ENCODE peak calls at places on chromosomes 5 and 9, in five cellular contexts. One of them, this sample, is unnamed.

GRCh38 chr5:146060221-146060585 is 45.2 kb downstream of the PLAC8L1 start:
- DNase-seq in HepG2: no peak
- DNase-seq in K562: no peak
- DNase-seq in GM23338: no peak
- DNase-seq in GM12878: no peak
- DNase-seq in this sample: no peak

GRCh38 chr9:123928471-123929176 is 1.3 kb downstream of the DENND1A start:
- DNase-seq in HepG2: no peak
- DNase-seq in GM23338: no peak
- DNase-seq in GM12878: no peak
- DNase-seq in K562: peak
- DNase-seq in this sample: no peak

GRCh38 chr5:139061856-139062255 is 136.3 kb downstream of the SIL1 start:
- DNase-seq in K562: no peak
- DNase-seq in HepG2: no peak
- DNase-seq in GM12878: no peak
- DNase-seq in GM23338: peak
- DNase-seq in this sample: no peak

GRCh38 chr5:9013147-9013546 is 532.7 kb downstream of the SEMA5A start:
- DNase-seq in K562: no peak
- DNase-seq in HepG2: no peak
- DNase-seq in GM23338: no peak
- DNase-seq in GM12878: no peak
- DNase-seq in this sample: no peak

GRCh38 chr9:86768020-86768419 is 179.3 kb downstream of the GAS1 start:
- DNase-seq in K562: no peak
- DNase-seq in GM12878: no peak
- DNase-seq in GM23338: no peak
- DNase-seq in HepG2: no peak
- DNase-seq in this sample: no peak

GRCh38 chr9:69325409-69326212 is 596 bp downstream of the ENTREP1 start:
- DNase-seq in HepG2: no peak
- DNase-seq in GM23338: peak
- DNase-seq in K562: no peak
- DNase-seq in GM12878: no peak
- DNase-seq in this sample: peak

GRCh38 chr9:4301971-4302427 is 2.1 kb upstream of the GLIS3 start:
- DNase-seq in GM12878: no peak
- DNase-seq in GM23338: no peak
- DNase-seq in K562: no peak
- DNase-seq in HepG2: no peak
- DNase-seq in this sample: peak

GRCh38 chr5:39447968-39448367 is 23.2 kb upstream of the DAB2 start:
- DNase-seq in GM12878: no peak
- DNase-seq in K562: no peak
- DNase-seq in GM23338: no peak
- DNase-seq in HepG2: peak
- DNase-seq in this sample: peak

GRCh38 chr9:121268598-121269029 is 652 bp downstream of the GSN start:
- DNase-seq in GM12878: no peak
- DNase-seq in K562: no peak
- DNase-seq in GM23338: no peak
- DNase-seq in HepG2: no peak
- DNase-seq in this sample: no peak

GRCh38 chr5:59287884-59288283 is 605.6 kb downstream of the PDE4D start:
- DNase-seq in HepG2: peak
- DNase-seq in GM12878: no peak
- DNase-seq in GM23338: no peak
- DNase-seq in K562: no peak
- DNase-seq in this sample: no peak

GRCh38 chr5:33785571-33785970 is 106.2 kb downstream of the ADAMTS12 start:
- DNase-seq in K562: no peak
- DNase-seq in GM12878: no peak
- DNase-seq in GM23338: no peak
- DNase-seq in HepG2: no peak
- DNase-seq in this sample: no peak

GRCh38 chr5:181181650-181182565 is 23.1 kb downstream of the TRIM7 start:
- DNase-seq in GM23338: peak
- DNase-seq in HepG2: peak
- DNase-seq in GM12878: no peak
- DNase-seq in K562: no peak
- DNase-seq in this sample: peak

GRCh38 chr9:131738838-131739191 is 1.1 kb downstream of the RAPGEF1 start:
- DNase-seq in HepG2: no peak
- DNase-seq in GM23338: peak
- DNase-seq in K562: no peak
- DNase-seq in GM12878: no peak
- DNase-seq in this sample: no peak

GRCh38 chr9:69495331-69495730 is 170.3 kb downstream of the ENTREP1 start:
- DNase-seq in HepG2: no peak
- DNase-seq in K562: no peak
- DNase-seq in GM23338: no peak
- DNase-seq in GM12878: no peak
- DNase-seq in this sample: no peak

GRCh38 chr5:10563940-10564837 is at the start of gene ANKRD33B:
- DNase-seq in GM23338: peak
- DNase-seq in GM12878: no peak
- DNase-seq in HepG2: peak
- DNase-seq in K562: peak
- DNase-seq in this sample: peak

GRCh38 chr5:1312206-1312605 is 17.3 kb upstream of the TERT start:
- DNase-seq in HepG2: no peak
- DNase-seq in GM23338: no peak
- DNase-seq in GM12878: no peak
- DNase-seq in K562: no peak
- DNase-seq in this sample: no peak

GRCh38 chr5:170181902-170182301 is 50.9 kb upstream of the C5orf58 start:
- DNase-seq in GM12878: no peak
- DNase-seq in GM23338: no peak
- DNase-seq in HepG2: no peak
- DNase-seq in K562: no peak
- DNase-seq in this sample: no peak

DNA sequence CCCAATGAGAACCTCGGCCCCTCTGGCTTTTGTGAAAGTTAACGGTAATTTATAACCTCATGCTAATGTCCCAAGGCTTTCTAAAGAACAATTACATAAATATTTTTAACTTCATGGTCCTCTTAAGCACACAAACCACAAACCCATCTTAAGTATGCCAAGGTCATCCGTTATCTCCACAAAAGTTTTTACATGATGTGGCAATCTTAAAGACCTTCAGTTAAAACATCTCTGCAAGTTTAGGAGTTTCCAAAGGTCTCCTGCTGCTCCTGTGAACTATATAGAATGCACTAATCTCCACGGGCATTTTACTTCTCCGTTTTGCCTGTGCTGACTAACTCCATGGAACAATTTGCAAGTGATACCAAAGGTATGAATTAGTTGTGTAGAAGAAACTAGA is 228.2 kb downstream of the TLE1 start:
- DNase-seq in K562: no peak
- DNase-seq in HepG2: no peak
- DNase-seq in GM23338: no peak
- DNase-seq in GM12878: no peak
- DNase-seq in this sample: no peak
- TF ChIP-seq JUNB in K562: no peak
- TF ChIP-seq JUNB in HepG2: no peak
- TF ChIP-seq JUNB in GM23338: no peak
- TF ChIP-seq JUNB in GM12878: no peak
- TF ChIP-seq JUNB in this sample: no peak

GRCh38 chr5:75367401-75367800 is 30.4 kb downstream of the HMGCR start:
- DNase-seq in HepG2: no peak
- DNase-seq in GM12878: no peak
- DNase-seq in K562: no peak
- DNase-seq in GM23338: no peak
- DNase-seq in this sample: no peak
- TF ChIP-seq JUNB in HepG2: no peak
- TF ChIP-seq JUNB in GM12878: no peak
- TF ChIP-seq JUNB in K562: no peak
- TF ChIP-seq JUNB in GM23338: no peak
- TF ChIP-seq JUNB in this sample: no peak

DNA sequence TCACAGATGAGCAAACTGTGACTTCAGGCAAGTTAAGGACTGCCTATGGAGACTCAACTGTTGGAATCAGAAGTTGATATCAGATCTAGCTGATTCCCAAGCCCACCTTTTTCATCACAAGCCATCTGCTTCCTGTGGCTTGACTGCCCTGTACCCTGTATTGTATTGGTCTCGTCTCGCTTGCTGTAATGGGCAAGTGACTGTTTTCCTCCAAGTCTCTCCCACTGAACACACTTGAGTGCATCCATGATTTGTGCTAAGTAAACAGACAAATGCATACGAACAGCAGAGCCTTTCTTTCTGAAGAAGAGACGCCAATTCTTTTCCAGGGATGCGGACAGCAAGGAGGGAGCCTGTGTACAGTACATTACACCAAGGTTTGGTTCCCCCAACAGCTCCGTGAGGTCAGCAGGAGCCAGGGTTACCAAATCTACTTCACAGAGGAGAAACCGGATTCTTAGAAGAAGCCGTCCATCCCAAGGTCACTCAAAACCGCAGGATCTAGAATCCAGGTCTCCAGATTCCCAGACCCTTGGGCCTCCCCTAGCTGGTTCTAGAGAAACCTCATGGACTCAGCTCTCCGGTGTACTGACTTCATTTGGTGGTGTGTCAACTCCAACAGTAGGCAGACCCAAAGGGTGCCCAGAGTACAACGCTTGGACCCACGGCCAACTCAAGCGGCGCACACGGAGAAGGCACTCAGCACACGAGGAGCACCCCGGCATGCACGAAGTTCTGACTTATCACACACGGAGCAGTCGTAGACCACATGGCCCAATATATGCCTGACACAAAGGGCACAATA is 1.2 kb downstream of the BAG1 start:
- DNase-seq in GM12878: no peak
- DNase-seq in HepG2: peak
- DNase-seq in GM23338: peak
- DNase-seq in K562: no peak
- DNase-seq in this sample: no peak
- TF ChIP-seq JUNB in GM12878: no peak
- TF ChIP-seq JUNB in HepG2: no peak
- TF ChIP-seq JUNB in GM23338: no peak
- TF ChIP-seq JUNB in K562: no peak
- TF ChIP-seq JUNB in this sample: no peak

GRCh38 chr9:99416007-99416406 is 193.9 kb downstream of the SEC61B start:
- DNase-seq in GM23338: no peak
- DNase-seq in GM12878: peak
- DNase-seq in K562: no peak
- DNase-seq in HepG2: no peak
- DNase-seq in this sample: no peak
- TF ChIP-seq JUNB in GM23338: no peak
- TF ChIP-seq JUNB in GM12878: peak
- TF ChIP-seq JUNB in K562: no peak
- TF ChIP-seq JUNB in HepG2: no peak
- TF ChIP-seq JUNB in this sample: no peak

DNA sequence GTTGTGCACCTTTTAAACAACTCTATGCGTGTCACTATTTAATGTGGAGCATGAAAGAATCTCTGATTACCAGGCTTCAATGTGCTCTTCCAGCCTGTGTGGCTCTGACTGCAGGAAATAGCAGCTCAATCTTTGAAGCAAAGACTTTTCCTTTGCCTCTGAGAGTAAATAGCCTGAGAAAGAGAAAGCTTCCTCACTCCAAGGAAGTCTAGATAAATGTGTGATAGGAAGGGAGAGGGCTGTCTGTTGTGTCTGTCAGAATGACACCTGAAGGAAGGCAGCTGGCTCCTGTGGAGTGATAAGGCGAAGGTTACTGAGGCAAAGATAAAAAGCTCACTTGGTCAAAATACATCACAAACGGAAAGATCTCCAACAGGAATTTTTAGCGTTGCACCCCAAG is 205.3 kb upstream of the HAPLN1 start:
- DNase-seq in GM23338: no peak
- DNase-seq in HepG2: no peak
- DNase-seq in GM12878: no peak
- DNase-seq in K562: no peak
- DNase-seq in this sample: no peak
- TF ChIP-seq JUNB in GM23338: no peak
- TF ChIP-seq JUNB in HepG2: no peak
- TF ChIP-seq JUNB in GM12878: no peak
- TF ChIP-seq JUNB in K562: no peak
- TF ChIP-seq JUNB in this sample: no peak

DNA sequence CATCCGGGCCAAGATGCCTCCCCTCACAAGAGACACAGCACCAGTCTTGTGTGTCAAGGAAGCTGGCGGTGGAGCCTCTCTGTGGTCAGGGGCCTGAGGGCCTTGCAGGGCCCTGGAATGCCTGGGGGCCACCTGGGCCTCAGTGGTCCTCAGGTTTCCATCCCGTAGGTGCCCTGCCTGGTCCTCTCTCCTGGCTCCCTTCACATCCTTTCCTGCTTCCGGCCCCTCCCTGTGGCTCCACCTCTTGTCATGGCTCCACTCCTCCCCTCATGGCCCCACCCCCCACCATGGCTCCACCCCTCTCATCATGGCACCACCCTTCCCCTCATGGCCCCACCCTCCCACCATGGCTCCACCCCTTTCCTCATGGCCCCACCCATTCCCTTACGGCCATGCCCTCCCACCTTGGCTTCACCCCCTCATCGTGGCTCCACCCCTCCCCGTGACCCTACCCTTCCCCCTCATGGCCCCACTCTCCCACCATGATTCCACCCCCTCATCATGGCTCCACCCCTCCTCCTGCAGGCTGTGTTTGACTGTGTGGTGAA is 175.8 kb downstream of the CACNA1B start:
- DNase-seq in GM12878: no peak
- DNase-seq in HepG2: no peak
- DNase-seq in GM23338: peak
- DNase-seq in K562: peak
- DNase-seq in this sample: peak
- TF ChIP-seq JUNB in GM12878: no peak
- TF ChIP-seq JUNB in HepG2: no peak
- TF ChIP-seq JUNB in GM23338: no peak
- TF ChIP-seq JUNB in K562: no peak
- TF ChIP-seq JUNB in this sample: no peak

GRCh38 chr5:178114325-178115135 is 1.2 kb downstream of the N4BP3 start:
- DNase-seq in GM23338: peak
- DNase-seq in HepG2: no peak
- DNase-seq in GM12878: no peak
- DNase-seq in K562: no peak
- DNase-seq in this sample: no peak
- TF ChIP-seq JUNB in GM23338: no peak
- TF ChIP-seq JUNB in HepG2: no peak
- TF ChIP-seq JUNB in GM12878: no peak
- TF ChIP-seq JUNB in K562: no peak
- TF ChIP-seq JUNB in this sample: no peak